ENCODE peak calls at places on chromosome 5, in nine cellular contexts. One of them, this sample, is unnamed. For H3K27me3, the result is how much of the 10 kb centered on the place peaks cover.

GRCh38 chr5:10655686-10656075 is 91.8 kb downstream of the ANKRD33B start:
- DNase-seq in neuronal stem cell: no peak
- DNase-seq in right lobe of liver: no peak
- DNase-seq in left ventricle myocardium inferior: no peak
- DNase-seq in HepG2: no peak
- DNase-seq in CD4-positive, CD25-positive, alpha-beta regulatory T cell: no peak
- DNase-seq in GM23338: no peak
- DNase-seq in HCT116: no peak
- DNase-seq in uterus: no peak
- DNase-seq in this sample: no peak

GRCh38 chr5:95102080-95102479 is 182.8 kb downstream of the MCTP1 start:
- DNase-seq in neuronal stem cell: no peak
- DNase-seq in right lobe of liver: no peak
- DNase-seq in left ventricle myocardium inferior: no peak
- DNase-seq in HepG2: no peak
- DNase-seq in CD4-positive, CD25-positive, alpha-beta regulatory T cell: no peak
- DNase-seq in GM23338: no peak
- DNase-seq in HCT116: no peak
- DNase-seq in uterus: no peak
- DNase-seq in this sample: no peak

GRCh38 chr5:102450313-102450990 is 48.3 kb downstream of the SLCO6A1 start:
- DNase-seq in neuronal stem cell: no peak
- DNase-seq in right lobe of liver: peak
- DNase-seq in left ventricle myocardium inferior: no peak
- DNase-seq in HepG2: peak
- DNase-seq in CD4-positive, CD25-positive, alpha-beta regulatory T cell: no peak
- DNase-seq in GM23338: peak
- DNase-seq in HCT116: peak
- DNase-seq in uterus: no peak
- DNase-seq in this sample: peak

GRCh38 chr5:39928709-39929108 is 503.9 kb upstream of the DAB2 start:
- DNase-seq in neuronal stem cell: no peak
- DNase-seq in right lobe of liver: no peak
- DNase-seq in left ventricle myocardium inferior: no peak
- DNase-seq in HepG2: no peak
- DNase-seq in CD4-positive, CD25-positive, alpha-beta regulatory T cell: no peak
- DNase-seq in GM23338: no peak
- DNase-seq in HCT116: no peak
- DNase-seq in uterus: no peak
- DNase-seq in this sample: no peak

GRCh38 chr5:173326501-173326960 is 1.7 kb downstream of the STC2 start:
- DNase-seq in neuronal stem cell: no peak
- DNase-seq in right lobe of liver: no peak
- DNase-seq in left ventricle myocardium inferior: no peak
- DNase-seq in HepG2: no peak
- DNase-seq in CD4-positive, CD25-positive, alpha-beta regulatory T cell: no peak
- DNase-seq in GM23338: no peak
- DNase-seq in HCT116: no peak
- DNase-seq in uterus: no peak
- DNase-seq in this sample: no peak

GRCh38 chr5:171457208-171457981 is 37.9 kb downstream of the FGF18 start:
- DNase-seq in neuronal stem cell: no peak
- DNase-seq in right lobe of liver: no peak
- DNase-seq in left ventricle myocardium inferior: no peak
- DNase-seq in HepG2: no peak
- DNase-seq in CD4-positive, CD25-positive, alpha-beta regulatory T cell: no peak
- DNase-seq in GM23338: no peak
- DNase-seq in HCT116: no peak
- DNase-seq in uterus: no peak
- DNase-seq in this sample: no peak

GRCh38 chr5:139678751-139679750 is 30.9 kb downstream of the CXXC5 start:
- DNase-seq in neuronal stem cell: no peak
- DNase-seq in right lobe of liver: no peak
- DNase-seq in left ventricle myocardium inferior: no peak
- DNase-seq in HepG2: no peak
- DNase-seq in CD4-positive, CD25-positive, alpha-beta regulatory T cell: no peak
- DNase-seq in GM23338: no peak
- DNase-seq in HCT116: no peak
- DNase-seq in uterus: no peak
- DNase-seq in this sample: no peak

GRCh38 chr5:50580506-50580905 is 85.9 kb upstream of the PARP8 start:
- DNase-seq in neuronal stem cell: no peak
- DNase-seq in right lobe of liver: no peak
- DNase-seq in left ventricle myocardium inferior: no peak
- DNase-seq in HepG2: no peak
- DNase-seq in CD4-positive, CD25-positive, alpha-beta regulatory T cell: no peak
- DNase-seq in GM23338: no peak
- DNase-seq in HCT116: no peak
- DNase-seq in uterus: no peak
- DNase-seq in this sample: no peak

GRCh38 chr5:135473956-135474670 is 22.0 kb upstream of the TIFAB start:
- DNase-seq in neuronal stem cell: no peak
- DNase-seq in right lobe of liver: peak
- DNase-seq in left ventricle myocardium inferior: no peak
- DNase-seq in HepG2: no peak
- DNase-seq in CD4-positive, CD25-positive, alpha-beta regulatory T cell: no peak
- DNase-seq in GM23338: no peak
- DNase-seq in HCT116: no peak
- DNase-seq in uterus: no peak
- DNase-seq in this sample: no peak

GRCh38 chr5:135468541-135468940 is 16.4 kb upstream of the TIFAB start:
- DNase-seq in neuronal stem cell: no peak
- DNase-seq in right lobe of liver: peak
- DNase-seq in left ventricle myocardium inferior: no peak
- DNase-seq in HepG2: no peak
- DNase-seq in CD4-positive, CD25-positive, alpha-beta regulatory T cell: no peak
- DNase-seq in GM23338: no peak
- DNase-seq in HCT116: no peak
- DNase-seq in uterus: no peak
- DNase-seq in this sample: no peak

GRCh38 chr5:135471726-135472125 is 19.6 kb upstream of the TIFAB start:
- DNase-seq in neuronal stem cell: no peak
- DNase-seq in right lobe of liver: peak
- DNase-seq in left ventricle myocardium inferior: no peak
- DNase-seq in HepG2: peak
- DNase-seq in CD4-positive, CD25-positive, alpha-beta regulatory T cell: no peak
- DNase-seq in GM23338: no peak
- DNase-seq in HCT116: no peak
- DNase-seq in uterus: no peak
- DNase-seq in this sample: no peak

GRCh38 chr5:135468086-135468485 is 15.9 kb upstream of the TIFAB start:
- DNase-seq in neuronal stem cell: no peak
- DNase-seq in right lobe of liver: peak
- DNase-seq in left ventricle myocardium inferior: no peak
- DNase-seq in HepG2: no peak
- DNase-seq in CD4-positive, CD25-positive, alpha-beta regulatory T cell: no peak
- DNase-seq in GM23338: no peak
- DNase-seq in HCT116: no peak
- DNase-seq in uterus: no peak
- DNase-seq in this sample: no peak

DNA sequence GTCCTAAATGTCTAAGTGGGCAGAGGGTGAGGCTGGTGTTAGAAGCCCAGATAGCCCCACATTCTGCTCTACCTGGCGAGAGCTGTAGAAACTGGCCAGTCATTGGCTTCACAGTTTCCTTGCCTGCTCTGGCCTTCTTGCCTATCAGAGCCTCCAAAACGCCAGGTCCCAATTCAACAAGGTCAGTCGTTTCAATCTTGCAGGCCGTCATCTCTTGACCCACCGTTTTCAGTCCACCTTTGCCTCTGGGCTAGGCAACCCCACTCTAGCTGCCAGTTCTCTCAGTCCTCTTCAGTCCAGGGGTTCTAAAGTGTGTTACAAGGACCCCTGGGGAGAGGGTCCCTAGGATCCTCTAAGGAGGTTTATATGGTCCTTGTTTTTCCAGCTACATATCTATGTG is 20.0 kb upstream of the TIFAB start:
- DNase-seq in neuronal stem cell: no peak
- DNase-seq in right lobe of liver: peak
- DNase-seq in left ventricle myocardium inferior: no peak
- DNase-seq in HepG2: no peak
- DNase-seq in CD4-positive, CD25-positive, alpha-beta regulatory T cell: no peak
- DNase-seq in GM23338: no peak
- DNase-seq in HCT116: no peak
- DNase-seq in uterus: no peak
- DNase-seq in this sample: no peak
- H3K27me3 ChIP-seq in neuronal stem cell: under half
- H3K27me3 ChIP-seq in right lobe of liver: under half
- H3K27me3 ChIP-seq in left ventricle myocardium inferior: half or more
- H3K27me3 ChIP-seq in HepG2: under half
- H3K27me3 ChIP-seq in CD4-positive, CD25-positive, alpha-beta regulatory T cell: under half
- H3K27me3 ChIP-seq in GM23338: half or more
- H3K27me3 ChIP-seq in HCT116: under half
- H3K27me3 ChIP-seq in uterus: under half
- H3K27me3 ChIP-seq in this sample: under half

GRCh38 chr5:146699729-146700430 is 178.7 kb downstream of the PPP2R2B start:
- DNase-seq in neuronal stem cell: no peak
- DNase-seq in right lobe of liver: no peak
- DNase-seq in left ventricle myocardium inferior: no peak
- DNase-seq in HepG2: no peak
- DNase-seq in CD4-positive, CD25-positive, alpha-beta regulatory T cell: no peak
- DNase-seq in GM23338: no peak
- DNase-seq in HCT116: no peak
- DNase-seq in uterus: no peak
- DNase-seq in this sample: no peak
- H3K27me3 ChIP-seq in neuronal stem cell: under half
- H3K27me3 ChIP-seq in right lobe of liver: under half
- H3K27me3 ChIP-seq in left ventricle myocardium inferior: under half
- H3K27me3 ChIP-seq in HepG2: under half
- H3K27me3 ChIP-seq in CD4-positive, CD25-positive, alpha-beta regulatory T cell: under half
- H3K27me3 ChIP-seq in GM23338: under half
- H3K27me3 ChIP-seq in HCT116: under half
- H3K27me3 ChIP-seq in uterus: under half
- H3K27me3 ChIP-seq in this sample: under half

DNA sequence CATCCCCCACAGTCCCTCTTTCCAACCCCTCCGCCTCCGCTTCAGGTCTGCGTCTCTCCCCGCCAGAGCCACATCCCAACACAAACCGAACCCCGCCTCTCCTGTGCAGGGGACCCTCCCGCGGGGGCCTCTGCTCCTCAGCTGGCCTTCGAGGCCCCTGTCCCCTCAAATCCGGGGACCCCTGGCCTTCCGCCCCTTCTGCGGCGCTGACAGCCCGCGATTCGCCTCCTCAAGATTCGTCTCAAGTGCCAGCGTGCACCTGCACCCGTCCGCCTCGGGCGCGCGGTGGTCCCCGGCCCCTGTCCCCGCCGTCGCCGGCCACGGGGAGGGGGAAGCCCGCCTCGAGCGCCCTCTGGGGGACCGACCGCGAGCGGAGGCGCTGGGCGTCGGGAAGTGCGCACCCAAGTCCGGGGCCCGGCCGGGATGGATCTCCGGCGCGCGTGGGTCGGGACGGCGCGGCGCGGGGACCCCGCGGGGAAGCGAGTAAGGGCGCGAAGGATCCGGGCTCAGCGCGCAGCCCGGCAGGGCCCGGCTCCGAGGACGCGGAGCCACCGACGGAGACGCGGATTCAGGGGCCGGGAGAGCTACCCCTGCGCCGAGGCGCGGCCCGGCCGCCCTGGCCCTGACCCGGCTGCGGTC is 623 bp downstream of the FLT4 start:
- DNase-seq in neuronal stem cell: peak
- DNase-seq in right lobe of liver: peak
- DNase-seq in left ventricle myocardium inferior: peak
- DNase-seq in HepG2: no peak
- DNase-seq in CD4-positive, CD25-positive, alpha-beta regulatory T cell: no peak
- DNase-seq in GM23338: peak
- DNase-seq in HCT116: no peak
- DNase-seq in uterus: no peak
- DNase-seq in this sample: no peak
- H3K27me3 ChIP-seq in neuronal stem cell: under half
- H3K27me3 ChIP-seq in right lobe of liver: under half
- H3K27me3 ChIP-seq in left ventricle myocardium inferior: half or more
- H3K27me3 ChIP-seq in HepG2: half or more
- H3K27me3 ChIP-seq in CD4-positive, CD25-positive, alpha-beta regulatory T cell: under half
- H3K27me3 ChIP-seq in GM23338: under half
- H3K27me3 ChIP-seq in HCT116: under half
- H3K27me3 ChIP-seq in uterus: under half
- H3K27me3 ChIP-seq in this sample: under half

DNA sequence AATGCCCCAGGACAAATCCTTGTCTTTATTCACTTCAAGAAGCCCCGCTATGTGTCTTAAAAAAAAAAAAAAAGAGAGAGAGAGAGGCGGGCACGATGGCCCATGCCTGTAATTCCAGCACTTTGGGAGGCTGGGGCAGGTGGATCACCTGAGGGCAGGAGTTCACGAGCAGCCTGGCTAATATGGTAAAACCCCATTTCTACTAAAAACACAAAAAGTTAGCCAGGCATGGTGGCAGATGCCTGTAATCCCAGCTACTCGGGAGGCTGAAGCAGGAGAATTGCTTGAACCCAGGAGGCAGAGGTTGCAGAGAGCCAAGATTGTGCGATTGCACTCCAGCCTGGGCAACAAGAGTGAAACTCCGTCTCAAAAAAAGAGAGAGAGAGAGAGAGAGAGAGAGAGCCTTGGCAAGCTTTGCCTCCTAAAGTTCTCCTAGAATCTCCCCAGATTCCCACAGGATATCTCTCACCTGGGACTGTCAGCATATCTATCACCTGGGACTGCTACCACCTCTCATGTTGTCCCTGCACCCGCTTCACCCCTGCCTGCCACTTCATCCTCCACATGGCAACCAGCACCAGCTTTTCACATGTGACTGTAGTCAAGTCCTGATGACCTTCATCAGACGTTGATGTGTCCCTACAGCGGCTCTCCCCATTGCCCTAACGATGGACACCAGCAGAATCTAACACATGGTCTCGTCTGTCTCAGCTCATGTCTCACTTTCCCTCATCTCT is 5.8 kb downstream of the ITK start:
- DNase-seq in neuronal stem cell: no peak
- DNase-seq in right lobe of liver: no peak
- DNase-seq in left ventricle myocardium inferior: no peak
- DNase-seq in HepG2: no peak
- DNase-seq in CD4-positive, CD25-positive, alpha-beta regulatory T cell: no peak
- DNase-seq in GM23338: no peak
- DNase-seq in HCT116: no peak
- DNase-seq in uterus: no peak
- DNase-seq in this sample: no peak
- H3K27me3 ChIP-seq in neuronal stem cell: under half
- H3K27me3 ChIP-seq in right lobe of liver: under half
- H3K27me3 ChIP-seq in left ventricle myocardium inferior: under half
- H3K27me3 ChIP-seq in HepG2: under half
- H3K27me3 ChIP-seq in CD4-positive, CD25-positive, alpha-beta regulatory T cell: under half
- H3K27me3 ChIP-seq in GM23338: under half
- H3K27me3 ChIP-seq in HCT116: under half
- H3K27me3 ChIP-seq in uterus: under half
- H3K27me3 ChIP-seq in this sample: under half

DNA sequence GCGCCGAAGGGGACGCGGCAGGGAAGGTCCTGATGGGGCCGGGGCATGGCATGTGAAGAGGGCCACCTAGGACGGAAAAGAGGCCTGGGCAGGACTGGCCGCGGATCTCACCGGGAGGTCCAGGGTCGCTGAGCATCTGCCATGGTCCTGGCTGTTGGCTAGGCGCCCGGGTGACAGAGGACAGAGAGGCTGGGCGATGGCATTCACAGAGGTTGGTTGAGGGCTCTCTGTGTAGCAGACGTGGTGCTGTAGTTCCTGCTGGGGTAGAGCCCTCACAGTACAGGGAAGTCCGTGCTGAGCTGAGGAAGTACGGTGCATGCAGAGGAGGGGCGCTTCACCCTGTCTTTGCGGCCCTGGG is 427 bp downstream of the PCYOX1L start:
- DNase-seq in neuronal stem cell: no peak
- DNase-seq in right lobe of liver: peak
- DNase-seq in left ventricle myocardium inferior: peak
- DNase-seq in HepG2: no peak
- DNase-seq in CD4-positive, CD25-positive, alpha-beta regulatory T cell: peak
- DNase-seq in GM23338: peak
- DNase-seq in HCT116: no peak
- DNase-seq in uterus: peak
- DNase-seq in this sample: no peak
- H3K27me3 ChIP-seq in neuronal stem cell: under half
- H3K27me3 ChIP-seq in right lobe of liver: under half
- H3K27me3 ChIP-seq in left ventricle myocardium inferior: under half
- H3K27me3 ChIP-seq in HepG2: under half
- H3K27me3 ChIP-seq in CD4-positive, CD25-positive, alpha-beta regulatory T cell: under half
- H3K27me3 ChIP-seq in GM23338: under half
- H3K27me3 ChIP-seq in HCT116: under half
- H3K27me3 ChIP-seq in uterus: under half
- H3K27me3 ChIP-seq in this sample: under half